ENCODE peak calls at places on chromosomes 1 and 21, in seven cellular contexts. Q is CD8-positive, alpha-beta T cell; R is right cardiac atrium; O is heart right ventricle; D is lung; W is psoas muscle; M is aorta. N is an unnamed sample.

GRCh38 chr1:234844479-234845031 is 234.6 kb upstream of the IRF2BP2 start:
- ATAC-seq in Q (no peak), R (peak; percentile 67), O (peak; percentile 57), D (no peak), W (no peak), M (no peak), N (no peak)

GRCh38 chr21:31410763-31411278 is 66.8 kb upstream of the TIAM1 start:
- ATAC-seq in Q (peak; percentile 85), R (no peak), O (no peak), D (no peak), W (no peak), M (no peak), N (no peak)

GRCh38 chr1:58883037-58883887 is 99.4 kb upstream of the JUN start:
- ATAC-seq in Q (no peak), R (peak; percentile 85), O (peak; percentile 49), D (peak; percentile 67), W (peak; percentile 64), M (peak; percentile 44), N (peak; percentile 64)

GRCh38 chr1:197013234-197013633 is 35.9 kb downstream of the CFHR5 start:
- ATAC-seq in Q (no peak), R (no peak), O (no peak), D (no peak), W (no peak), M (no peak), N (no peak)

GRCh38 chr1:165383067-165383466 is 26.6 kb upstream of the LMX1A start:
- ATAC-seq in Q (no peak), R (peak; percentile 78), O (peak; percentile 49), D (no peak), W (peak; percentile 99), M (peak; percentile 75), N (peak; percentile 97)

GRCh38 chr1:94532077-94532476 is 9.5 kb downstream of the F3 start:
- ATAC-seq in Q (no peak), R (no peak), O (no peak), D (no peak), W (no peak), M (no peak), N (no peak)

GRCh38 chr1:112358061-112358770 is 37.8 kb upstream of the CTTNBP2NL start:
- ATAC-seq in Q (no peak), R (no peak), O (no peak), D (no peak), W (no peak), M (no peak), N (no peak)

GRCh38 chr1:245462161-245462560 is 307.4 kb downstream of the KIF26B start:
- ATAC-seq in Q (no peak), R (no peak), O (no peak), D (no peak), W (no peak), M (no peak), N (no peak)

GRCh38 chr1:43493661-43494450 is 36.8 kb upstream of the PTPRF start:
- ATAC-seq in Q (no peak), R (no peak), O (no peak), D (no peak), W (no peak), M (no peak), N (no peak)

GRCh38 chr1:19074361-19074901 is 118.0 kb upstream of the IFFO2 start:
- ATAC-seq in Q (peak; percentile 94), R (no peak), O (no peak), D (no peak), W (peak; percentile 5), M (no peak), N (no peak)

GRCh38 chr21:45204395-45204794 is 83.3 kb downstream of the POFUT2 start:
- ATAC-seq in Q (no peak), R (no peak), O (no peak), D (no peak), W (no peak), M (no peak), N (no peak)

GRCh38 chr21:35438643-35439404 is 389.7 kb upstream of the RUNX1 start:
- ATAC-seq in Q (peak; percentile 36), R (peak; percentile 49), O (no peak), D (no peak), W (no peak), M (no peak), N (no peak)

GRCh38 chr1:116111196-116112021 is at the start of gene MAB21L3:
- ATAC-seq in Q (no peak), R (no peak), O (no peak), D (no peak), W (no peak), M (peak; percentile 46), N (no peak)

GRCh38 chr1:165073402-165074007 is 283.0 kb downstream of the LMX1A start:
- ATAC-seq in Q (no peak), R (peak; percentile 61), O (peak; percentile 76), D (no peak), W (peak; percentile 79), M (no peak), N (peak; percentile 46)

GRCh38 chr1:240242601-240243144 is 151.0 kb downstream of the FMN2 start:
- ATAC-seq in Q (no peak), R (no peak), O (no peak), D (no peak), W (no peak), M (no peak), N (no peak)

GRCh38 chr1:37622131-37622530 is 12.6 kb downstream of the RSPO1 start:
- ATAC-seq in Q (no peak), R (no peak), O (no peak), D (no peak), W (no peak), M (no peak), N (no peak)

GRCh38 chr1:112143871-112144441 is 154.5 kb upstream of the KCND3 start:
- ATAC-seq in Q (no peak), R (peak; percentile 59), O (no peak), D (no peak), W (no peak), M (no peak), N (no peak)

GRCh38 chr1:6962390-6962955 is 177.2 kb downstream of the CAMTA1 start:
- ATAC-seq in Q (peak; percentile 57), R (peak; percentile 83), O (peak; percentile 52), D (no peak), W (peak; percentile 37), M (peak; percentile 47), N (peak; percentile 48)

GRCh38 chr1:91591175-91591968 is 90.7 kb downstream of the CDC7 start:
- ATAC-seq in Q (no peak), R (no peak), O (no peak), D (no peak), W (no peak), M (no peak), N (no peak)

GRCh38 chr1:53188099-53188498 is 8.5 kb upstream of the CPT2 start:
- ATAC-seq in Q (no peak), R (no peak), O (no peak), D (no peak), W (no peak), M (no peak), N (no peak)

GRCh38 chr1:211339631-211340041 is 13.0 kb downstream of the TRAF5 start:
- ATAC-seq in Q (peak; percentile 28), R (peak; percentile 34), O (no peak), D (no peak), W (no peak), M (no peak), N (no peak)

GRCh38 chr1:151011154-151011850 is 3.1 kb downstream of the PRUNE1 start:
- ATAC-seq in Q (no peak), R (no peak), O (no peak), D (no peak), W (no peak), M (no peak), N (no peak)

DNA sequence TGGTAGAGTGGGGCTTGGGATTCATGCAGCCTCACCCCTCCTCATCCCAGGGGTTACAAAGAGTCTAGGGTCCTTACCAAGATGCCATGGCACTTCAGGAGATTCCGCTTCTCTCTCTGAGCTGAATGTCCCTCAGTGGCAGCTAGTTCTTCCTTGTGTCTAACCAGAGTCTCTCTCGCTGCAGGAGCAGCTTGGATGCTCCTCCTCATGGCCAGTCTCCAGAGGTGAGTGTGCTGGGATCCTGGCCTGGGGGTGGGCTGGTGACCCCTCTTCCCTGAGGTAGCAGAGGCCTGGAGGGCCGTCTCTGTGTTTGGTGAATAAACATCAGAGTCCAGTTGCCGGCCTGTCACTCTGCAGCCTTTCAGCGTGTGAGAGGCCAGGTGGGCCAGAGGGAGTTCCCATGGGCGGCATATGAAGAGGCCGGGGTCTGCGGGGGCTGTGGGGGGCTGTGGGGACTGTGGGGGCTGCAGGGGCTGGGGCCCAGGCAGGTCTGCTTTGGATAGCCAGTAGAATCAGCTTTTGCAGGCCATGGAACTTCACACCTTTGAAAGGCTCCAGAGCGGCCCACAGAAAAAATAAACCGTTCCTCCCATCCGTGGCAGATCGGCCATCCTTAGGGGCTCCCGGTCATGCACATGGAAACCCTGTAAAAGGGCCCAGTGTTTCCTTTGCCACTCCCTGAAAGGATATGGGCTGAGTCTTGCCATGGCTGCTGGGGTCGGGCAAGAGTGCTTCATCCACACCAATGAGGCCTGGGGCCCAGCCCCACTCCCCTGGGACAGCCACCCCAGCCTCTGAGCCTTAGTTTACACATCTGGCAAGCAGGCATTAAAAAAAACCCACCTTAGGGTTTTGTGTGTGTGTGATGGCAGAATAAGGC is 256.4 kb downstream of the FOXD2 start:
- ATAC-seq in Q (no peak), R (no peak), O (no peak), D (no peak), W (no peak), M (no peak), N (no peak)
- H3K27me3 ChIP-seq in Q (no peaks in the 10 kb centered on the region), R (no peaks in the 10 kb centered on the region), O (peaks cover 14% of the 10 kb centered on the region), D (no peaks in the 10 kb centered on the region), W (peaks cover 1% of the 10 kb centered on the region), M (no peaks in the 10 kb centered on the region), N (peaks cover 24% of the 10 kb centered on the region)

DNA sequence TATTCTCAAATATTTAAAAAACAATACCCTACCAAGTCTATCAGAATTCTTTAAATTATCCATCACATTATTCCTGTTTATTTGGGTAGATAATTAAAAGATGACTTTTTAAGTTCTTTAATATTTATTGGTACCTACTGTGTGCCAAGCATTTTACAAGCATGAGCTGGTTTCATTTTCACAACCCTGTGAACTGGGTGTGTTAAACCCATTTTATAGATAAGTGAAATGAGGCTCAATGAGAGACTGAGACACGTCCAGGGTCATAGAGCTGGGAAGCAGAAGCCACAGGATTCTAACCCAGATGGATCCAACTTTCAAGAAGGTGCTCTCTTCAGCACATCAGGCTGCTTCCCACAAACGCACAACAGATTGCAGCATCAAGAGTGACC is 12.3 kb downstream of the LRRN2 start:
- ATAC-seq in Q (no peak), R (no peak), O (no peak), D (no peak), W (no peak), M (no peak), N (no peak)
- H3K4me3 ChIP-seq in Q (no peak overlapping the region), R (no peak overlapping the region), O (no peak overlapping the region), D (no peak overlapping the region), W (no peak overlapping the region), M (no peak overlapping the region), N (no peak overlapping the region)

GRCh38 chr1:39676951-39677350 is 5.0 kb upstream of the NT5C1A start:
- ATAC-seq in Q (no peak), R (no peak), O (no peak), D (peak; percentile 19), W (peak; percentile 90), M (no peak), N (no peak)
- H3K27me3 ChIP-seq in Q (no peaks in the 10 kb centered on the region), R (no peaks in the 10 kb centered on the region), O (peaks cover 33% of the 10 kb centered on the region), D (no peaks in the 10 kb centered on the region), W (no peaks in the 10 kb centered on the region), M (no peaks in the 10 kb centered on the region), N (peaks cover 26% of the 10 kb centered on the region)

GRCh38 chr1:226609836-226610455 is 61.4 kb downstream of the STUM start:
- ATAC-seq in Q (no peak), R (peak; percentile 37), O (peak; percentile 59), D (no peak), W (peak; percentile 63), M (no peak), N (no peak)
- H3K4me3 ChIP-seq in Q (no peak overlapping the region), R (no peak overlapping the region), O (no peak overlapping the region), D (no peak overlapping the region), W (no peak overlapping the region), M (no peak overlapping the region), N (no peak overlapping the region)

GRCh38 chr1:64263335-64263734 is 59.9 kb downstream of the UBE2U start:
- ATAC-seq in Q (no peak), R (no peak), O (no peak), D (no peak), W (no peak), M (no peak), N (no peak)
- H3K27me3 ChIP-seq in Q (no peaks in the 10 kb centered on the region), R (no peaks in the 10 kb centered on the region), O (no peaks in the 10 kb centered on the region), D (peaks cover 4% of the 10 kb centered on the region), W (peaks cover 3% of the 10 kb centered on the region), M (no peaks in the 10 kb centered on the region), N (no peaks in the 10 kb centered on the region)